ENCODE peak calls at places on chromosomes 2 and 18, in eight cellular contexts. T is tibial artery, G is keratinocyte, M is uterus, O is endothelial cell of umbilical vein, D is lower lobe of right lung, P is BE2C, I is cardiac fibroblast. A is an unnamed sample.

GRCh38 chr2:212959469-212960117 is 191.8 kb downstream of the IKZF2 start:
- DNase-seq in T (no peak), G (no peak), M (no peak), O (no peak), D (no peak), P (no peak), I (no peak), A (no peak)

GRCh38 chr2:188596054-188596453 is 304.4 kb downstream of the GULP1 start:
- DNase-seq in T (no peak), G (no peak), M (no peak), O (peak; percentile 86), D (no peak), P (no peak), I (peak; percentile 35), A (no peak)

GRCh38 chr18:54713386-54713785 is 114.9 kb upstream of the RAB27B start:
- DNase-seq in T (no peak), G (no peak), M (no peak), O (no peak), D (no peak), P (no peak), I (no peak), A (no peak)

GRCh38 chr2:201924453-201924852 is 109.2 kb upstream of the FZD7 start:
- DNase-seq in T (no peak), G (no peak), M (no peak), O (no peak), D (no peak), P (no peak), I (no peak), A (no peak)

GRCh38 chr2:158904126-158904525 is 64.3 kb upstream of the TANC1 start:
- DNase-seq in T (no peak), G (no peak), M (no peak), O (no peak), D (no peak), P (no peak), I (no peak), A (no peak)

GRCh38 chr18:3397031-3397750 is 52.8 kb upstream of the TGIF1 start:
- DNase-seq in T (no peak), G (no peak), M (no peak), O (no peak), D (no peak), P (no peak), I (no peak), A (no peak)

GRCh38 chr2:43472527-43473194 is 123.2 kb downstream of the THADA start:
- DNase-seq in T (no peak), G (no peak), M (no peak), O (no peak), D (no peak), P (no peak), I (no peak), A (no peak)

GRCh38 chr18:33959609-33960008 is 265.1 kb downstream of the NOL4 start:
- DNase-seq in T (no peak), G (no peak), M (no peak), O (no peak), D (no peak), P (no peak), I (no peak), A (no peak)

GRCh38 chr18:49072524-49072934 is 121.8 kb upstream of the SMAD7 start:
- DNase-seq in T (no peak), G (no peak), M (no peak), O (no peak), D (no peak), P (no peak), I (peak; percentile 27), A (no peak)

GRCh38 chr2:181781082-181781786 is 100.9 kb upstream of the NEUROD1 start:
- DNase-seq in T (no peak), G (no peak), M (no peak), O (no peak), D (peak; percentile 37), P (no peak), I (no peak), A (no peak)

GRCh38 chr2:236161082-236161462 is 7.1 kb downstream of the GBX2 start:
- DNase-seq in T (no peak), G (no peak), M (no peak), O (no peak), D (no peak), P (no peak), I (no peak), A (no peak)

GRCh38 chr2:112752667-112753066 is 11.7 kb downstream of the CKAP2L start:
- DNase-seq in T (no peak), G (no peak), M (no peak), O (no peak), D (no peak), P (no peak), I (no peak), A (no peak)

GRCh38 chr2:30410217-30410616 is 36.8 kb upstream of the LCLAT1 start:
- DNase-seq in T (no peak), G (peak; percentile 36), M (no peak), O (no peak), D (no peak), P (no peak), I (peak; percentile 83), A (no peak)

GRCh38 chr2:171210864-171211431 is 50.3 kb upstream of the TLK1 start:
- DNase-seq in T (no peak), G (no peak), M (no peak), O (no peak), D (no peak), P (no peak), I (no peak), A (no peak)

GRCh38 chr2:42182654-42183308 is 13.6 kb downstream of the EML4 start:
- DNase-seq in T (no peak), G (no peak), M (no peak), O (no peak), D (no peak), P (no peak), I (no peak), A (no peak)

GRCh38 chr18:6747646-6748045 is 18.1 kb downstream of the ARHGAP28 start:
- DNase-seq in T (no peak), G (no peak), M (no peak), O (peak; percentile 93), D (no peak), P (no peak), I (peak; percentile 88), A (no peak)

GRCh38 chr2:49255325-49256023 is 101.2 kb upstream of the FSHR start:
- DNase-seq in T (no peak), G (no peak), M (no peak), O (peak; percentile 6), D (no peak), P (peak; percentile 12), I (peak; percentile 41), A (no peak)

GRCh38 chr2:16288371-16289112 is 348.2 kb downstream of the MYCN start:
- DNase-seq in T (no peak), G (no peak), M (no peak), O (no peak), D (no peak), P (peak; percentile 94), I (no peak), A (no peak)

GRCh38 chr2:42568431-42569115 is at the start of gene MTA3:
- DNase-seq in T (peak; percentile 82), G (no peak), M (peak; percentile 44), O (peak; percentile 37), D (peak; percentile 73), P (peak; percentile 75), I (peak; percentile 22), A (peak; percentile 86)

GRCh38 chr2:36403675-36404230 is 48.2 kb downstream of the CRIM1 start:
- DNase-seq in T (no peak), G (peak; percentile 77), M (no peak), O (peak; percentile 79), D (no peak), P (no peak), I (peak; percentile 72), A (no peak)
- H3K4me3 ChIP-seq in T (no peak overlapping the region), G (no peak overlapping the region), M (no peak overlapping the region), O (no peak overlapping the region), D (no peak overlapping the region), P (no peak overlapping the region), I (no peak overlapping the region), A (no peak overlapping the region)

GRCh38 chr2:223674998-223675609 is 72.9 kb upstream of the SCG2 start:
- DNase-seq in T (no peak), G (no peak), M (no peak), O (peak; percentile 69), D (no peak), P (peak; percentile 49), I (peak; percentile 72), A (peak; percentile 32)
- TF ChIP-seq CTCF in T (no peak), G (peak; percentile 56), M (peak; percentile 11), O (peak; percentile 60), D (peak; percentile 31), P (peak; percentile 85), I (peak; percentile 78), A (peak; percentile 46)

GRCh38 chr2:219628986-219629901 is 1.8 kb downstream of the SLC4A3 start:
- DNase-seq in T (peak; percentile 57), G (no peak), M (no peak), O (no peak), D (no peak), P (no peak), I (no peak), A (no peak)

GRCh38 chr2:219625179-219625578 is 2.3 kb upstream of the SLC4A3 start:
- DNase-seq in T (no peak), G (no peak), M (no peak), O (no peak), D (no peak), P (no peak), I (no peak), A (no peak)

GRCh38 chr2:219628235-219628985 is 980 bp downstream of the SLC4A3 start:
- DNase-seq in T (peak; percentile 58), G (no peak), M (peak; percentile 16), O (no peak), D (peak; percentile 49), P (no peak), I (no peak), A (no peak)

GRCh38 chr2:219626540-219626939 is 890 bp upstream of the SLC4A3 start:
- DNase-seq in T (no peak), G (no peak), M (peak; percentile 11), O (no peak), D (no peak), P (no peak), I (no peak), A (no peak)

GRCh38 chr2:219627105-219628100 is at the start of gene SLC4A3:
- DNase-seq in T (no peak), G (no peak), M (peak; percentile 24), O (no peak), D (no peak), P (peak; percentile 54), I (peak; percentile 5), A (peak; percentile 52)
- H3K4me3 ChIP-seq in T (peak within 1 kb of the TSS; percentile 48), G (peak within 1 kb of the TSS; percentile 68), M (peak within 1 kb of the TSS; percentile 35), O (no peak within 1 kb of the TSS), D (peak within 1 kb of the TSS; percentile 51), P (peak within 1 kb of the TSS; percentile 61), I (peak within 1 kb of the TSS; percentile 61), A (peak within 1 kb of the TSS; percentile 51)

GRCh38 chr2:94872088-94872618 is 923 bp downstream of the TEKT4 start:
- DNase-seq in T (no peak), G (no peak), M (no peak), O (no peak), D (no peak), P (no peak), I (no peak), A (no peak)

GRCh38 chr2:94869552-94870391 is 1.5 kb upstream of the TEKT4 start:
- DNase-seq in T (peak; percentile 66), G (no peak), M (no peak), O (no peak), D (peak; percentile 37), P (no peak), I (no peak), A (no peak)

GRCh38 chr2:94869131-94869530 is 2.1 kb upstream of the TEKT4 start:
- DNase-seq in T (no peak), G (no peak), M (no peak), O (no peak), D (no peak), P (no peak), I (no peak), A (no peak)

GRCh38 chr2:94871226-94872087 is at the start of gene TEKT4:
- DNase-seq in T (no peak), G (no peak), M (no peak), O (no peak), D (peak; percentile 49), P (no peak), I (no peak), A (peak; percentile 59)

GRCh38 chr2:94870392-94871225 is 621 bp upstream of the TEKT4 start:
- DNase-seq in T (peak; percentile 62), G (no peak), M (no peak), O (no peak), D (peak; percentile 34), P (no peak), I (no peak), A (peak; percentile 71)
- TF ChIP-seq CTCF in T (no peak), G (peak; percentile 81), M (no peak), O (peak; percentile 37), D (peak; percentile 20), P (peak; percentile 30), I (peak; percentile 5), A (peak; percentile 92)

A was measured in WERI-Rb-1.